ENCODE peak calls at places on chromosomes 3 and 15, in six cellular contexts. G, N, A, R, Q and J are unnamed samples.

GRCh38 chr15:43953402-43953801 is 126.6 kb downstream of the WDR76 start:
- DNase-seq in G (no peak), N (no peak), A (no peak), R (no peak), Q (no peak), J (no peak)

GRCh38 chr3:160564949-160565441 is 376 bp downstream of the KPNA4 start:
- DNase-seq in G (no peak), N (no peak), A (peak), R (peak), Q (peak), J (no peak)

GRCh38 chr3:78745847-78746246 is 1022.0 kb downstream of the ROBO1 start:
- DNase-seq in G (no peak), N (no peak), A (no peak), R (no peak), Q (no peak), J (no peak)

GRCh38 chr3:121957674-121958419 is 63.6 kb downstream of the SLC15A2 start:
- DNase-seq in G (no peak), N (peak), A (no peak), R (no peak), Q (no peak), J (peak)

GRCh38 chr3:66472313-66473134 is 28.3 kb downstream of the LRIG1 start:
- DNase-seq in G (peak), N (no peak), A (no peak), R (no peak), Q (peak), J (no peak)

GRCh38 chr3:65960087-65960486 is 78.6 kb downstream of the MAGI1 start:
- DNase-seq in G (no peak), N (no peak), A (no peak), R (no peak), Q (no peak), J (no peak)

GRCh38 chr15:99424978-99425665 is 140.7 kb upstream of the MEF2A start:
- DNase-seq in G (peak), N (peak), A (no peak), R (no peak), Q (peak), J (peak)

GRCh38 chr3:29275309-29275708 is 5.6 kb upstream of the RBMS3 start:
- DNase-seq in G (no peak), N (no peak), A (no peak), R (no peak), Q (no peak), J (no peak)

GRCh38 chr15:38846351-38846750 is 281.7 kb upstream of the RASGRP1 start:
- DNase-seq in G (no peak), N (no peak), A (no peak), R (no peak), Q (no peak), J (no peak)

GRCh38 chr3:120622870-120623718 is 27.0 kb downstream of the NDUFB4 start:
- DNase-seq in G (no peak), N (no peak), A (peak), R (peak), Q (no peak), J (no peak)

GRCh38 chr15:29822685-29823459 is 604 bp upstream of the TJP1 start:
- DNase-seq in G (peak), N (peak), A (peak), R (peak), Q (no peak), J (peak)

GRCh38 chr3:129398803-129399144 is 29.7 kb downstream of the EFCAB12 start:
- DNase-seq in G (peak), N (no peak), A (peak), R (peak), Q (peak), J (no peak)

GRCh38 chr3:19945405-19946290 is 1.2 kb upstream of the RAB5A start:
- DNase-seq in G (no peak), N (peak), A (no peak), R (no peak), Q (no peak), J (no peak)

GRCh38 chr3:101862453-101863165 is 13.3 kb downstream of the NFKBIZ start:
- DNase-seq in G (no peak), N (no peak), A (no peak), R (no peak), Q (no peak), J (no peak)

GRCh38 chr15:68278345-68279217 is 1.0 kb downstream of the FEM1B start:
- DNase-seq in G (no peak), N (peak), A (peak), R (no peak), Q (no peak), J (no peak)

GRCh38 chr3:45496550-45496949 is 98.0 kb upstream of the LIMD1 start:
- DNase-seq in G (no peak), N (no peak), A (no peak), R (no peak), Q (no peak), J (no peak)

GRCh38 chr3:122392868-122393844 is 9.2 kb downstream of the FAM162A start:
- DNase-seq in G (no peak), N (peak), A (peak), R (no peak), Q (no peak), J (peak)

GRCh38 chr3:58531956-58532355 is 5.0 kb downstream of the ACOX2 start:
- DNase-seq in G (no peak), N (no peak), A (no peak), R (no peak), Q (no peak), J (no peak)

GRCh38 chr15:99511529-99511864 is 54.3 kb upstream of the MEF2A start:
- DNase-seq in G (no peak), N (no peak), A (no peak), R (no peak), Q (no peak), J (no peak)

GRCh38 chr3:186614597-186615483 is 2.0 kb downstream of the AHSG start:
- DNase-seq in G (peak), N (peak), A (peak), R (peak), Q (peak), J (peak)

GRCh38 chr3:168249539-168250414 is 154.1 kb upstream of the GOLIM4 start:
- DNase-seq in G (peak), N (peak), A (peak), R (peak), Q (peak), J (peak)

GRCh38 chr3:187288176-187288893 is 3.2 kb downstream of the MASP1 start:
- DNase-seq in G (no peak), N (peak), A (no peak), R (no peak), Q (no peak), J (no peak)

GRCh38 chr3:88661433-88661824 is 446.0 kb upstream of the EPHA3 start:
- DNase-seq in G (no peak), N (no peak), A (no peak), R (no peak), Q (no peak), J (no peak)

GRCh38 chr3:149621218-149622005 is 36.4 kb downstream of the WWTR1 start:
- DNase-seq in G (peak), N (no peak), A (no peak), R (no peak), Q (no peak), J (no peak)

GRCh38 chr15:34987982-34988873 is at the start of gene ZNF770:
- DNase-seq in G (peak), N (peak), A (peak), R (peak), Q (peak), J (peak)

GRCh38 chr3:183430325-183430957 is 2.0 kb upstream of the MCF2L2 start:
- DNase-seq in G (no peak), N (peak), A (no peak), R (no peak), Q (no peak), J (no peak)

GRCh38 chr15:37100109-37100873 is at the start of gene MEIS2:
- DNase-seq in G (peak), N (peak), A (peak), R (peak), Q (no peak), J (peak)

GRCh38 chr15:100627789-100628395 is 25.5 kb downstream of the ASB7 start:
- DNase-seq in G (peak), N (peak), A (peak), R (peak), Q (peak), J (peak)

GRCh38 chr3:182739619-182740018 is 53.7 kb upstream of the ATP11B start:
- DNase-seq in G (no peak), N (no peak), A (peak), R (no peak), Q (no peak), J (no peak)

GRCh38 chr15:40458495-40459371 is 12.1 kb upstream of the CHST14 start:
- DNase-seq in G (no peak), N (no peak), A (no peak), R (no peak), Q (no peak), J (no peak)

GRCh38 chr3:99542771-99543518 is 95.4 kb upstream of the COL8A1 start:
- DNase-seq in G (peak), N (no peak), A (no peak), R (no peak), Q (no peak), J (no peak)

GRCh38 chr3:169268286-169268776 is 395.2 kb downstream of the MECOM start:
- DNase-seq in G (no peak), N (no peak), A (no peak), R (no peak), Q (no peak), J (no peak)

GRCh38 chr15:41621200-41622193 is 38.7 kb upstream of the MGA start:
- DNase-seq in G (peak), N (peak), A (peak), R (peak), Q (peak), J (peak)

GRCh38 chr3:126035362-126036050 is 48.4 kb downstream of the SLC41A3 start:
- DNase-seq in G (peak), N (no peak), A (no peak), R (no peak), Q (no peak), J (no peak)

GRCh38 chr3:183022935-183023516 is 42.7 kb upstream of the DCUN1D1 start:
- DNase-seq in G (no peak), N (no peak), A (no peak), R (no peak), Q (no peak), J (no peak)

GRCh38 chr3:146300756-146301155 is 49.9 kb upstream of the PLSCR4 start:
- DNase-seq in G (no peak), N (peak), A (no peak), R (no peak), Q (no peak), J (peak)

GRCh38 chr15:82951472-82952155 is 906 bp downstream of the HOMER2 start:
- DNase-seq in G (no peak), N (no peak), A (peak), R (no peak), Q (no peak), J (no peak)

GRCh38 chr3:8085498-8085897 is 416.1 kb upstream of the LMCD1 start:
- DNase-seq in G (no peak), N (no peak), A (no peak), R (no peak), Q (no peak), J (no peak)